ENCODE peak calls at places on chromosomes 2 and 18, in six cellular contexts. F is NCI-H1092, T is amygdala, G is Right ventricle myocardium superior, V is activated T-cell treated with anti-CD3 and anti-CD28 coated beads for 48 hours, S is GM19239. D is an unnamed sample.

GRCh38 chr2:37711831-37712230 is 40.4 kb upstream of the CDC42EP3 start:
- DNase-seq in S (no peak), G (no peak), T (no peak), V (no peak), F (no peak), D (peak)

GRCh38 chr18:76962851-76963250 is 140.5 kb downstream of the ZNF236 start:
- DNase-seq in V (no peak), S (no peak), G (no peak), T (no peak), F (no peak), D (no peak)

GRCh38 chr18:5498452-5498851 is 45.3 kb downstream of the EPB41L3 start:
- DNase-seq in G (no peak), F (no peak), V (no peak), S (no peak), T (no peak), D (no peak)

GRCh38 chr2:145688156-145688555 is 1168.2 kb upstream of the ZEB2 start:
- DNase-seq in S (no peak), G (no peak), F (no peak), T (no peak), V (no peak), D (peak)

GRCh38 chr18:10942998-10943397 is 206.4 kb downstream of the PIEZO2 start:
- DNase-seq in S (no peak), T (no peak), F (no peak), G (no peak), V (no peak), D (no peak)

GRCh38 chr2:237154050-237154638 is 68.5 kb downstream of the COPS8 start:
- DNase-seq in T (no peak), V (peak), G (no peak), F (no peak), S (peak), D (peak)

GRCh38 chr18:75475228-75475627 is 47.7 kb upstream of the SMIM21 start:
- DNase-seq in F (no peak), T (no peak), S (no peak), V (no peak), G (no peak), D (peak)

GRCh38 chr2:18368008-18368407 is 192.4 kb downstream of the RDH14 start:
- DNase-seq in V (no peak), T (no peak), S (no peak), G (no peak), F (no peak), D (peak)

GRCh38 chr2:240988146-240988545 is 10.3 kb upstream of the SNED1 start:
- DNase-seq in S (no peak), T (no peak), G (peak), V (no peak), F (no peak), D (no peak)

D was measured in bronchial epithelial cell.